ENCODE peak calls at places on chromosomes 3 and 15, in five cellular contexts. K, H, R, J and N are unnamed samples.
A peak's percentile ranks its signal among the peaks of the same experiment; 100 is the strongest.

GRCh38 chr3:123685780-123686179 is 100.9 kb upstream of the HACD2 start:
- DNase-seq in J (no peak), R (no peak), H (no peak), K (no peak), N (no peak)

GRCh38 chr15:82021992-82022391 is 23.8 kb downstream of the MEX3B start:
- DNase-seq in R (no peak), K (no peak), H (no peak), J (peak; percentile 34), N (no peak)

GRCh38 chr15:67548862-67549651 is 6.6 kb downstream of the MAP2K5 start:
- DNase-seq in H (no peak), K (no peak), R (no peak), J (peak; percentile 57), N (no peak)

GRCh38 chr3:4358273-4358672 is 55.1 kb downstream of the SETMAR start:
- DNase-seq in J (no peak), R (no peak), K (no peak), H (no peak), N (no peak)

GRCh38 chr3:33044676-33045075 is 52.3 kb downstream of the GLB1 start:
- DNase-seq in R (no peak), H (no peak), K (no peak), J (no peak), N (no peak)

GRCh38 chr3:120420855-120421570 is 29.8 kb downstream of the FSTL1 start:
- DNase-seq in H (peak; percentile 81), R (no peak), K (no peak), J (peak; percentile 37), N (no peak)

GRCh38 chr3:42711491-42712343 is 9.1 kb upstream of the HHATL start:
- DNase-seq in H (peak; percentile 54), R (peak; percentile 20), K (peak; percentile 32), J (no peak), N (no peak)

GRCh38 chr15:101242160-101242998 is 9.5 kb downstream of the CHSY1 start:
- DNase-seq in K (peak; percentile 80), R (no peak), H (peak; percentile 64), J (no peak), N (no peak)

GRCh38 chr3:185473290-185473815 is 25.5 kb downstream of the TMEM41A start:
- DNase-seq in K (no peak), H (no peak), R (no peak), J (no peak), N (no peak)

GRCh38 chr3:188196232-188196990 is 42.5 kb downstream of the LPP start:
- DNase-seq in R (no peak), H (no peak), J (no peak), K (no peak), N (no peak)

GRCh38 chr3:16174976-16175901 is 759 bp downstream of the GALNT15 start:
- DNase-seq in R (no peak), J (no peak), K (no peak), H (no peak), N (peak; percentile 39)
- TF ChIP-seq CTCF in R (no peak), J (no peak), K (no peak), H (no peak), N (no peak)

DNA sequence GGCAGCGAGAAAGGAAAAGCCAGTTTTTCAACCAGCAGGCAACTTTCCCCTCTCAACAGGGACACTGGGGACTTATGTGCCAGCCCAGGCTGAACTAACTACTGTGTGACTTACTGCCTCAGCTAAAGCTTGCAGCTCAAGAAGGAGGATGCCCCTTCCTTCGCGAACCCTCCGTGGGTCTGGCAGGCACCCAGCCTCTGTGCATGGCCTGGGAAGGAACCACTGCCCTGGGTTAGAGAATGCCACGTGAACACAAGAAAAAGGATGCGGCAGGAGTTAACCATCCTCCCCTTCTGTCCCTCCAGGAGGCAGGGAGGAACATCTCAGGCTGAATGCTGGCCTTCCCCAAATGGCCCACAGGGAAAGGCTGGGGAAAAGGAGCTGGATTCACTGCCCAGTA is 29.0 kb downstream of the CHDH start:
- DNase-seq in J (no peak), R (no peak), K (no peak), H (peak; percentile 48), N (no peak)
- H3K27ac ChIP-seq in J (no peak overlapping the region), R (no peak overlapping the region), K (no peak overlapping the region), H (no peak overlapping the region), N (no peak overlapping the region)

GRCh38 chr15:51803961-51804360 is 25.5 kb upstream of the TMOD3 start:
- DNase-seq in K (no peak), H (no peak), R (no peak), J (no peak), N (no peak)
- TF ChIP-seq CTCF in K (no peak), H (no peak), R (no peak), J (no peak), N (no peak)

GRCh38 chr3:44983413-44984040 is 7.5 kb downstream of the EXOSC7 start:
- DNase-seq in K (no peak), J (peak; percentile 37), H (peak; percentile 15), R (no peak), N (no peak)
- H3K27ac ChIP-seq in K (no peak overlapping the region), J (no peak overlapping the region), H (peak overlapping the region; percentile 43), R (no peak overlapping the region), N (no peak overlapping the region)

GRCh38 chr3:908839-909238 is 184.0 kb upstream of the CNTN6 start:
- DNase-seq in J (peak; percentile 23), K (no peak), R (no peak), H (no peak), N (no peak)

GRCh38 chr3:905217-905616 is 187.6 kb upstream of the CNTN6 start:
- DNase-seq in K (no peak), J (no peak), R (no peak), H (no peak), N (no peak)

GRCh38 chr3:901953-902778 is 190.7 kb upstream of the CNTN6 start:
- DNase-seq in J (no peak), H (no peak), R (peak; percentile 10), K (no peak), N (no peak)

DNA sequence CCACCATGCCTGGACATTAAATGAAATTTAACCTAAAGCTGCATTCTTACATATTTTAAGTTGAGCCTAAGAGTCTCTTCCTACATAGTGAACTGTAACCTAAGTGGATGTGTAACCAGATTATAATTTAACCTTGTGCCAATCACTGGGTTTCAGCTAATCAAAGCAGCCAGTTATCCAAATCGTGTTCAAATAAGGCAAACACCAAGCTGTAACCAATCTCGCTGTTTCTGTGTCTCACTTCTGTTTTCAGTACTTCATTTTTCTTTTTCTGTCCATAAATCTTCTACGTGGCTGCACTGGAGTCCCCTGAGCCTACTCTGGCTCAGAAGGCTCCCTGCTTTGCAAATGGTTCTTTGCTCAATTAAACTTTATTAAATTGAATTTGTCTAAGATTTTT is 186.1 kb upstream of the CNTN6 start:
- DNase-seq in R (no peak), J (no peak), K (no peak), H (no peak), N (no peak)
- TF ChIP-seq CTCF in R (no peak), J (no peak), K (no peak), H (no peak), N (no peak)

GRCh38 chr3:44948239-44948638 is 27.7 kb downstream of the ZDHHC3 start:
- DNase-seq in J (no peak), R (no peak), H (no peak), K (no peak), N (no peak)

GRCh38 chr3:44954289-44954688 is 21.7 kb downstream of the ZDHHC3 start:
- DNase-seq in J (no peak), R (no peak), K (no peak), H (no peak), N (no peak)

GRCh38 chr3:44954962-44955361 is 21.0 kb downstream of the ZDHHC3 start:
- DNase-seq in K (no peak), R (no peak), H (no peak), J (no peak), N (no peak)

GRCh38 chr3:44952689-44953088 is 23.3 kb downstream of the ZDHHC3 start:
- DNase-seq in H (no peak), R (no peak), J (no peak), K (no peak), N (no peak)

GRCh38 chr3:44950273-44950672 is 25.7 kb downstream of the ZDHHC3 start:
- DNase-seq in J (no peak), K (no peak), R (no peak), H (no peak), N (no peak)
- H3K27ac ChIP-seq in J (no peak overlapping the region), K (no peak overlapping the region), R (no peak overlapping the region), H (no peak overlapping the region), N (no peak overlapping the region)

DNA sequence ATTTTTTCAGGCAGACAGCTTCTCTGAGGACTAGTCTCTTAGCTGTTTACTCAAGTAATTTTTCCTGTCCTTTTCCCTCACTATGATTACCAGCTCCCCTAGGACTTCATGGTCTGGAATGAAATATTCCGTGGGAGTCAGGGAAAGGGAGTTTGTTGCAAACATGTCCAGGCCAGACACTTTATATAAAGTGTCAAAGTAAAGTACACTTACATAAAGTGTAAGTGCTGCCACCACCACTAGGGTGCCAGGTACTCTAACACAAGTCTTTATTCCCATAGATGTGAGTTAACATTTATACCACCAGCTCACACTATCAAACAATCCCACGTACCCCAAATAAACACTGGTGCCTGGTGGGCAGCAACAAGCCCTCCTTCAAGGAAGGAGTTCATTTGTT is 179.8 kb downstream of the SNRPN start:
- DNase-seq in R (no peak), J (peak; percentile 11), H (no peak), K (no peak), N (no peak)
- TF ChIP-seq CTCF in R (no peak), J (peak; percentile 28), H (no peak), K (no peak), N (no peak)

GRCh38 chr3:69807674-69808073 is 68.4 kb downstream of the MITF start:
- DNase-seq in J (no peak), K (no peak), H (no peak), R (no peak), N (no peak)

GRCh38 chr3:69806735-69807438 is 67.6 kb downstream of the MITF start:
- DNase-seq in J (no peak), R (no peak), H (no peak), K (no peak), N (no peak)

GRCh38 chr3:69809076-69809835 is 70.0 kb downstream of the MITF start:
- DNase-seq in H (no peak), R (no peak), K (no peak), J (no peak), N (no peak)

GRCh38 chr3:69815959-69816358 is 76.7 kb downstream of the MITF start:
- DNase-seq in H (no peak), R (no peak), J (no peak), K (no peak), N (no peak)

GRCh38 chr3:69811452-69812401 is 72.5 kb downstream of the MITF start:
- DNase-seq in R (no peak), K (no peak), H (no peak), J (no peak), N (no peak)
- H3K27ac ChIP-seq in R (no peak overlapping the region), K (no peak overlapping the region), H (no peak overlapping the region), J (peak overlapping the region; percentile 77), N (no peak overlapping the region)

GRCh38 chr3:132348531-132348930 is 31.3 kb downstream of the ACP3 start:
- DNase-seq in H (no peak), J (no peak), R (no peak), K (no peak), N (no peak)
- TF ChIP-seq CTCF in H (no peak), J (no peak), R (no peak), K (no peak), N (no peak)